ENCODE peak calls at places on chromosomes 2 and 18, in four cellular contexts. K is left ventricle myocardium inferior, A is neural progenitor cell, X is small intestine. W is an unnamed sample. For H3K4me1, the result is how much of the 10 kb centered on the place peaks cover.

GRCh38 chr2:54897420-54898310 is 152.6 kb downstream of the RTN4 start:
- DNase-seq in K (no peak), A (no peak), X (no peak), W (peak)

GRCh38 chr18:34018358-34018757 is 206.4 kb downstream of the NOL4 start:
- DNase-seq in K (no peak), A (no peak), X (peak), W (no peak)

GRCh38 chr2:106117882-106118684 is 76.0 kb downstream of the UXS1 start:
- DNase-seq in K (no peak), A (no peak), X (peak), W (no peak)

GRCh38 chr2:232767866-232768265 is 8.5 kb downstream of the KCNJ13 start:
- DNase-seq in K (no peak), A (no peak), X (no peak), W (no peak)

GRCh38 chr2:23760746-23761145 is 166.2 kb downstream of the ATAD2B start:
- DNase-seq in K (no peak), A (no peak), X (no peak), W (peak)

GRCh38 chr2:230439590-230439989 is 23.6 kb downstream of the SP100 start:
- DNase-seq in K (no peak), A (no peak), X (no peak), W (no peak)

GRCh38 chr2:203998195-203998804 is 61.7 kb downstream of the ICOS start:
- DNase-seq in K (no peak), A (no peak), X (no peak), W (no peak)

GRCh38 chr2:72176281-72176680 is 28.6 kb upstream of the CYP26B1 start:
- DNase-seq in K (no peak), A (no peak), X (no peak), W (no peak)

GRCh38 chr2:123785332-123785731 is 239.8 kb upstream of the CNTNAP5 start:
- DNase-seq in K (no peak), A (no peak), X (no peak), W (no peak)

GRCh38 chr18:744824-745597 is 32.6 kb upstream of the ENOSF1 start:
- DNase-seq in K (no peak), A (no peak), X (no peak), W (no peak)

GRCh38 chr2:44268259-44268649 is 7.0 kb upstream of the SLC3A1 start:
- DNase-seq in K (no peak), A (peak), X (no peak), W (no peak)

GRCh38 chr2:114821055-114821454 is 378.6 kb downstream of the DPP10 start:
- DNase-seq in K (no peak), A (no peak), X (no peak), W (no peak)

GRCh38 chr2:222903234-222904220 is 42.7 kb downstream of the ACSL3 start:
- DNase-seq in K (no peak), A (peak), X (peak), W (peak)

GRCh38 chr2:230602562-230603230 is 109.9 kb upstream of the CAB39 start:
- DNase-seq in K (no peak), A (no peak), X (peak), W (peak)

GRCh38 chr2:42754021-42754775 is 9.7 kb downstream of the OXER1 start:
- DNase-seq in K (no peak), A (no peak), X (no peak), W (no peak)

GRCh38 chr2:170739048-170739447 is 23.9 kb downstream of the SP5 start:
- DNase-seq in K (no peak), A (no peak), X (no peak), W (no peak)

GRCh38 chr2:82641781-82642180 is 1817.3 kb downstream of the SUCLG1 start:
- DNase-seq in K (no peak), A (no peak), X (no peak), W (no peak)

GRCh38 chr2:232142502-232142901 is 181.0 kb downstream of the DIS3L2 start:
- DNase-seq in K (no peak), A (no peak), X (no peak), W (no peak)

GRCh38 chr2:240886678-240887574 is 9.0 kb downstream of the MAB21L4 start:
- DNase-seq in K (no peak), A (no peak), X (no peak), W (no peak)

GRCh38 chr2:12107849-12108420 is 361.5 kb downstream of the LPIN1 start:
- DNase-seq in K (no peak), A (no peak), X (no peak), W (no peak)

GRCh38 chr2:241064008-241064801 is 37.9 kb downstream of the MTERF4 start:
- DNase-seq in K (no peak), A (no peak), X (peak), W (peak)

GRCh38 chr2:108257757-108258331 is 18.1 kb downstream of the SULT1C3 start:
- DNase-seq in K (no peak), A (no peak), X (no peak), W (no peak)

GRCh38 chr2:65256088-65256487 is 28.5 kb downstream of the ACTR2 start:
- DNase-seq in K (no peak), A (no peak), X (no peak), W (no peak)

GRCh38 chr2:25274868-25275574 is 66.7 kb downstream of the DNMT3A start:
- DNase-seq in K (peak), A (no peak), X (no peak), W (peak)

GRCh38 chr2:181742908-181743722 is 62.8 kb upstream of the NEUROD1 start:
- DNase-seq in K (no peak), A (peak), X (peak), W (no peak)

GRCh38 chr2:108927936-108928659 is 60.9 kb downstream of the EDAR start:
- DNase-seq in K (no peak), A (peak), X (peak), W (no peak)

GRCh38 chr18:79382681-79383387 is 12.9 kb upstream of the NFATC1 start:
- DNase-seq in K (no peak), A (no peak), X (no peak), W (no peak)

GRCh38 chr18:3914116-3914515 is 464.1 kb downstream of the TGIF1 start:
- DNase-seq in K (no peak), A (no peak), X (no peak), W (no peak)

GRCh38 chr18:53551868-53552426 is 672.5 kb downstream of the MBD2 start:
- DNase-seq in K (peak), A (no peak), X (no peak), W (no peak)

GRCh38 chr2:73611867-73612266 is 30.4 kb downstream of the NAT8 start:
- DNase-seq in K (no peak), A (no peak), X (no peak), W (no peak)

DNA sequence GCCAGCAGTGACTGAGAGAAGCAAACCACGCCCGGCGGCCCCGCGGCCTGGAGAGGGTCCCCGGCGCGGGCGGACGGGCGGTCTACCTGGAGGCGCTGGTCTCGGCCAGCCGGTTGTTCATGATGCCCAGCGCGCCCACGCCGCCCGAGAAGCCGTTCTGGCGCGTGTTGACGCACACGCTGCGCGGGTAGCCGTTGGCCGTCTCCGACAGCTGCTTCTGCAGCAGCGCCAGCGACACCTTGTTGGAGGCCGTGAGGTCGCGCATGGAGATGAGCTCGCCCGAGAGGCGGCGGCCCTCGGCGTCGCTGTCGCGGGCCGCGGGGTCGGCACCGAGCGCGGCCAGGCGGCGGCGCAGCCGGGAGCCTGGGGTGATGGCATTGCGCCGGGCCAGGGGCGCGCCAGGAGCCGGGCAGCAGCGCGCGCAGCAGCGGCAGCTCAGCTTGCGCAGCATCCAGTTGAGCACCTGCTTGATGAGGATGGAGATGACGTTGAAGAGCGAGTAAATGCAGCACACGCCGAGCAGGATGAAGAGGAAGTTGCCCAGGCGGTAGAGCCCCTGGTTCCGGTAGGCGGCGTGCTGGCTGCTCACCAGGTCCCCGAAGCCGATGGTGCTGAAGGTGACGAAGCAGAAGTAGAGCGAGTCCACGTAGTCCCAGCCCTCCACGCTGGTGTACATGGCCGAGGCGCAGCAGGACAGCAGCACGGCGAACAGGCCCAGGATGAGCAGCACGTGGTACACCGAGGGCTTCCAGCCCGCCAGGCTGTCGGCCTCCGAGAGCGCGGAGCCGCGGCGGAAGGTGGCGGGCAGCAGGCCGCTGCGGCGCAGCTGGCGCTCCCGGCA is 118.1 kb downstream of the MSH2 start:
- DNase-seq in K (peak), A (no peak), X (peak), W (peak)
- H3K27ac ChIP-seq in K (no peak), A (no peak), X (peak), W (peak)

DNA sequence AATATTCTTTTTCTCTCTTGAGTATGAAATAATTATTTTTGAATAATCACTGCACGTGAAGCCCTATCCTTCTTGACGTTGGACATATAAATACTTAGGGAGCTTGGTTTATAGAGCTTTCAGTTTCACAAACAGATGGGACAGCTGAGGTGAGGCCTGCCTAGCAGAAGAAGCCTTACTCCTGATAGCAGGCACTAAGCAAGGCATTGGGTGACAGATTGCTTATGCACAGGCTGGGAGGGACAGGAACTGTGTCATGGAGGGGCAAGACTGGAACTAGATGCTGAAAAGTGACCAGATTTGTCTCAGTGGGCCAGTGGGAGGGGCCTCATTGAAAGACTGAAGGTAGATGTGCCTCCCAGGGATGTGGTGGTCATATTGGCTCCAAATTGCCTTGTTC is 220.8 kb downstream of the NEDD4L start:
- DNase-seq in K (no peak), A (no peak), X (peak), W (peak)
- H3K4me1 ChIP-seq in K (half or more), A (under half), X (under half), W (under half)

GRCh38 chr2:177275671-177276070 is 11.1 kb upstream of the NFE2L2 start:
- DNase-seq in K (no peak), A (no peak), X (no peak), W (no peak)
- H3K4me3 ChIP-seq in K (peak), A (no peak), X (no peak), W (no peak)

DNA sequence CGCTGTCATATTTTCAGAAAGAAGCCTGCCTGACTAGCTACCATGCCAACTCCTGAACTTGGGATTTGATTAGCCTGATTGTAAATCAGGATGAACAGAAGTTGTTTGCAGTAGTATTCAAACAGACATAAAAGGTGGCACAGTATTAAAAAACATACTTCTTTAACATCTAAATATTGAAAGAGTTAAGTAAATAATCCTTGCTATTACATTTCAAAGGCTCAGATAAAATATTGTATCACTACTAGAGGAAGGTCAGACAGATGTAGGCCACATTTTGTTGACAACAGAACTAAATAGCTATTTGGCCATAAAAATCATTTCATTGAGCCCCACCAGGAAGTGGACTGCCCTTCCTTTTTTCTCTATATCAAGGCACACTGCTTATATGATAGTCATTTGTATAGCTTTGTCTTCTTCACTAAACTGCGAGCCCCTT is 21.6 kb downstream of the SLC38A11 start:
- DNase-seq in K (no peak), A (no peak), X (no peak), W (no peak)
- H3K27ac ChIP-seq in K (no peak), A (no peak), X (no peak), W (no peak)

DNA sequence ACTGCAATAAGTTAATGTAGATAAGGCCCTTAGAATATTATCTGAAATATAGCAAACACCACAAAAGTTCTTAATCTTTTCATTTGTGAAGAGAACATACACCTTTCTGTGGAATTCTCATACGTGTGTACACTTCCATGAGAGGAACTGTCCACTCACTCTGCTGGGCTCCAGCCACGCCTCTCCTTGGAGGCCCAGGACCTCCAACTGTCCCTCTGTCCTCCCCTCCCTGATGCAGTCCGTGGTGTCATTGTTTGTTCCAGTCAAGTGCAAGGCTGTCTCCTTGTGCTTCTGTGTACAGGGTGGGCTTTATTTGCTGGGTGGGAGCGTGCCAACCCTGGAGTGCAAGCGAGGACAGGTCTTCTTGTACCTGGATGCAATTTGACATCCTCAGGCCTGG is 8.7 kb downstream of the RAB12 start:
- DNase-seq in K (no peak), A (no peak), X (no peak), W (no peak)
- H3K4me1 ChIP-seq in K (half or more), A (under half), X (under half), W (under half)

GRCh38 chr18:11268691-11269686 is 119.6 kb upstream of the PIEZO2 start:
- DNase-seq in K (no peak), A (peak), X (no peak), W (no peak)
- H3K4me3 ChIP-seq in K (no peak), A (no peak), X (no peak), W (no peak)

GRCh38 chr2:36300697-36301096 is 54.9 kb upstream of the CRIM1 start:
- DNase-seq in K (no peak), A (no peak), X (no peak), W (no peak)
- H3K27ac ChIP-seq in K (no peak), A (no peak), X (no peak), W (no peak)